ENCODE peak calls at places on chromosomes 2 and 18, in four cellular contexts. W, A, S and L are unnamed samples.

GRCh38 chr2:114550895-114551793 is 108.7 kb downstream of the DPP10 start:
- DNase-seq in A (no peak), W (peak; percentile 75), S (no peak), L (peak; percentile 18)

GRCh38 chr2:38574278-38574677 is 28.4 kb downstream of the HNRNPLL start:
- DNase-seq in S (no peak), A (no peak), W (no peak), L (no peak)

GRCh38 chr2:151860613-151861146 is 32.5 kb upstream of the ARL5A start:
- DNase-seq in A (no peak), W (no peak), S (no peak), L (no peak)

GRCh38 chr2:16142383-16143361 is 202.3 kb downstream of the MYCN start:
- DNase-seq in S (no peak), W (no peak), A (no peak), L (no peak)

GRCh38 chr2:38615237-38615636 is 12.5 kb upstream of the HNRNPLL start:
- DNase-seq in W (no peak), S (no peak), A (no peak), L (no peak)

GRCh38 chr2:227703280-227703732 is 14.5 kb downstream of the SLC19A3 start:
- DNase-seq in A (no peak), W (no peak), S (no peak), L (no peak)

GRCh38 chr2:213251618-213252017 is 32.6 kb upstream of the SPAG16 start:
- DNase-seq in S (no peak), W (peak; percentile 61), A (peak; percentile 50), L (no peak)

GRCh38 chr18:63298393-63299015 is 21.1 kb downstream of the BCL2 start:
- DNase-seq in W (no peak), A (no peak), S (no peak), L (no peak)

GRCh38 chr2:30721668-30722647 is 85.3 kb downstream of the CAPN13 start:
- DNase-seq in W (no peak), A (no peak), S (no peak), L (no peak)

GRCh38 chr2:214904176-214904575 is 94.7 kb upstream of the BARD1 start:
- DNase-seq in S (no peak), A (no peak), W (no peak), L (no peak)

GRCh38 chr2:214902273-214902672 is 92.8 kb upstream of the BARD1 start:
- DNase-seq in A (no peak), W (peak; percentile 76), S (no peak), L (no peak)

GRCh38 chr2:214899751-214900150 is 90.3 kb upstream of the BARD1 start:
- DNase-seq in W (no peak), A (no peak), S (no peak), L (no peak)

GRCh38 chr2:214904634-214905033 is 95.2 kb upstream of the BARD1 start:
- DNase-seq in W (no peak), A (no peak), S (no peak), L (no peak)
- TF ChIP-seq CTCF in W (no peak), A (no peak), S (no peak), L (no peak)

GRCh38 chr2:231373184-231373583 is 22.3 kb upstream of the B3GNT7 start:
- DNase-seq in W (no peak), A (no peak), S (no peak), L (no peak)
- H3K4me1 ChIP-seq in W (no peaks in the 10 kb centered on the region), A (peaks cover 4% of the 10 kb centered on the region), S (no peaks in the 10 kb centered on the region), L (no peaks in the 10 kb centered on the region)

DNA sequence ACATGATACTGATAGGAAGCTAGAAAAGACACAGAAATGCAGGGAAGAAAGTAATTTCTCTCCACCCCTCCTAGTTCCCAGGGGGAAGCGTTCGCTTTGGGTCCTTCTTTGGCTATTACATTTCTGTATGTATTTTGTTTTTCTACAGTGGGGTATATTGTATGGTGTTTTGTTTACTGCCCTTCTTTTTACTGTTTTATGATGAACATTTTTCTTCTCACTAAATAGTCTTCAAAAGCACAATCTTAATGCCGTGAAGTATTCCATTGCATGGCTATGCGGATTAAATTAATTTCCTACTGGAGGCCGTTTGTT is 354 bp upstream of the TMBIM1 start:
- DNase-seq in A (no peak), W (no peak), S (no peak), L (no peak)
- TF ChIP-seq CTCF in A (no peak), W (no peak), S (no peak), L (no peak)

GRCh38 chr2:215832791-215833190 is 180.6 kb downstream of the MREG start:
- DNase-seq in A (no peak), S (no peak), W (no peak), L (no peak)

GRCh38 chr2:215830313-215830712 is 183.0 kb downstream of the MREG start:
- DNase-seq in A (peak; percentile 12), S (peak; percentile 24), W (no peak), L (peak; percentile 18)

GRCh38 chr2:215829261-215829660 is 184.1 kb downstream of the MREG start:
- DNase-seq in W (no peak), S (no peak), A (no peak), L (no peak)

GRCh38 chr2:215833531-215834162 is 179.7 kb downstream of the MREG start:
- DNase-seq in A (peak; percentile 8), W (no peak), S (no peak), L (no peak)

GRCh38 chr2:215831296-215831913 is 181.9 kb downstream of the MREG start:
- DNase-seq in W (no peak), S (no peak), A (no peak), L (peak; percentile 35)
- H3K4me1 ChIP-seq in W (peaks cover 6% of the 10 kb centered on the region), S (no peaks in the 10 kb centered on the region), A (peaks cover 4% of the 10 kb centered on the region), L (no peaks in the 10 kb centered on the region)

DNA sequence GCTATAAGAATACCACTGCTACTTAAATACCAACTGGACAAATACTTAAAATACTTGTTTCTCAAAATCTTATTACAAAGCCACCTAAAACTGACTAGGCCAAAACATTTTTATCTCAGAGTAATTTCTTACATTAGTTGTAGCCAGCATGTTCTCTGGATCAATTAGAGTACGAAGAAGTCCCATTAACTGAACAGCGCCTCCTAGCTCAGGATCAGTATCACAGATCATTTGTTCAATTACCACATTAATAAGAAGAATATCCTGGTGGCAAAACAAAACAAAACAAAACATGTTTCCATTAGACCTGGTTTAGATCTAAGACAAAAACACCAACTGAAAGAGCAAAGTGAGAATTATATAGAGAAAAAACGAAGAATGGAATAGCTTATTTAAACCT is 36.0 kb downstream of the PPP4R3B start:
- DNase-seq in S (no peak), A (peak; percentile 21), W (no peak), L (no peak)
- TF ChIP-seq CTCF in S (no peak), A (no peak), W (peak; percentile 30), L (no peak)

GRCh38 chr2:129755786-129756185 is 223.7 kb upstream of the RAB6C start:
- DNase-seq in S (no peak), A (no peak), W (no peak), L (no peak)
- H3K4me1 ChIP-seq in S (peaks cover 4% of the 10 kb centered on the region), A (no peaks in the 10 kb centered on the region), W (peaks cover 4% of the 10 kb centered on the region), L (no peaks in the 10 kb centered on the region)